ENCODE peak calls at places on chromosome 9, in six cellular contexts. One of them, this sample, is unnamed.

GRCh38 chr9:109730228-109730627 is 49.8 kb upstream of the PALM2AKAP2 start:
- DNase-seq in GM12865: no peak
- DNase-seq in activated effector memory CD4-positive, alpha-beta T cell treated with Interleukin-2 at 50 U/mL for 16 hours: no peak
- DNase-seq in endothelial cell: no peak
- DNase-seq in epithelial cell of esophagus: peak
- DNase-seq in OCI-LY7: no peak
- DNase-seq in this sample: no peak

GRCh38 chr9:135618866-135619598 is 20.3 kb downstream of the GLT6D1 start:
- DNase-seq in GM12865: no peak
- DNase-seq in activated effector memory CD4-positive, alpha-beta T cell treated with Interleukin-2 at 50 U/mL for 16 hours: no peak
- DNase-seq in endothelial cell: no peak
- DNase-seq in epithelial cell of esophagus: no peak
- DNase-seq in OCI-LY7: no peak
- DNase-seq in this sample: no peak

GRCh38 chr9:113579270-113580040 is 115.9 kb downstream of the RGS3 start:
- DNase-seq in OCI-LY7: peak
- DNase-seq in GM12865: peak
- DNase-seq in epithelial cell of esophagus: no peak
- DNase-seq in endothelial cell: no peak
- DNase-seq in activated effector memory CD4-positive, alpha-beta T cell treated with Interleukin-2 at 50 U/mL for 16 hours: no peak
- DNase-seq in this sample: no peak

GRCh38 chr9:70852711-70853240 is 268.6 kb downstream of the TRPM3 start:
- DNase-seq in OCI-LY7: no peak
- DNase-seq in epithelial cell of esophagus: no peak
- DNase-seq in activated effector memory CD4-positive, alpha-beta T cell treated with Interleukin-2 at 50 U/mL for 16 hours: no peak
- DNase-seq in GM12865: no peak
- DNase-seq in endothelial cell: no peak
- DNase-seq in this sample: no peak

GRCh38 chr9:107046692-107047091 is 183.7 kb downstream of the ZNF462 start:
- DNase-seq in OCI-LY7: peak
- DNase-seq in activated effector memory CD4-positive, alpha-beta T cell treated with Interleukin-2 at 50 U/mL for 16 hours: no peak
- DNase-seq in epithelial cell of esophagus: no peak
- DNase-seq in endothelial cell: no peak
- DNase-seq in GM12865: peak
- DNase-seq in this sample: no peak

GRCh38 chr9:108854641-108855528 is 901 bp downstream of the ACTL7B start:
- DNase-seq in epithelial cell of esophagus: no peak
- DNase-seq in GM12865: no peak
- DNase-seq in activated effector memory CD4-positive, alpha-beta T cell treated with Interleukin-2 at 50 U/mL for 16 hours: no peak
- DNase-seq in OCI-LY7: no peak
- DNase-seq in endothelial cell: no peak
- DNase-seq in this sample: no peak

GRCh38 chr9:33162721-33163311 is 4.3 kb downstream of the B4GALT1 start:
- DNase-seq in activated effector memory CD4-positive, alpha-beta T cell treated with Interleukin-2 at 50 U/mL for 16 hours: no peak
- DNase-seq in GM12865: no peak
- DNase-seq in epithelial cell of esophagus: peak
- DNase-seq in OCI-LY7: no peak
- DNase-seq in endothelial cell: no peak
- DNase-seq in this sample: no peak

GRCh38 chr9:23663125-23663524 is 162.9 kb downstream of the ELAVL2 start:
- DNase-seq in epithelial cell of esophagus: no peak
- DNase-seq in GM12865: no peak
- DNase-seq in OCI-LY7: no peak
- DNase-seq in endothelial cell: no peak
- DNase-seq in activated effector memory CD4-positive, alpha-beta T cell treated with Interleukin-2 at 50 U/mL for 16 hours: no peak
- DNase-seq in this sample: no peak

GRCh38 chr9:93184439-93185221 is 691 bp downstream of the WNK2 start:
- DNase-seq in epithelial cell of esophagus: no peak
- DNase-seq in activated effector memory CD4-positive, alpha-beta T cell treated with Interleukin-2 at 50 U/mL for 16 hours: no peak
- DNase-seq in OCI-LY7: no peak
- DNase-seq in GM12865: no peak
- DNase-seq in endothelial cell: peak
- DNase-seq in this sample: peak

GRCh38 chr9:91207889-91208651 is 153.6 kb downstream of the AUH start:
- DNase-seq in epithelial cell of esophagus: peak
- DNase-seq in endothelial cell: no peak
- DNase-seq in activated effector memory CD4-positive, alpha-beta T cell treated with Interleukin-2 at 50 U/mL for 16 hours: no peak
- DNase-seq in GM12865: peak
- DNase-seq in OCI-LY7: peak
- DNase-seq in this sample: no peak

GRCh38 chr9:95874303-95874988 is 1.0 kb upstream of the ERCC6L2 start:
- DNase-seq in OCI-LY7: no peak
- DNase-seq in GM12865: peak
- DNase-seq in endothelial cell: no peak
- DNase-seq in activated effector memory CD4-positive, alpha-beta T cell treated with Interleukin-2 at 50 U/mL for 16 hours: no peak
- DNase-seq in epithelial cell of esophagus: peak
- DNase-seq in this sample: peak

GRCh38 chr9:126228779-126229444 is 97.7 kb upstream of the MVB12B start:
- DNase-seq in OCI-LY7: peak
- DNase-seq in GM12865: peak
- DNase-seq in activated effector memory CD4-positive, alpha-beta T cell treated with Interleukin-2 at 50 U/mL for 16 hours: peak
- DNase-seq in epithelial cell of esophagus: peak
- DNase-seq in endothelial cell: peak
- DNase-seq in this sample: peak

GRCh38 chr9:69036319-69036718 is 767 bp downstream of the FXN start:
- DNase-seq in endothelial cell: no peak
- DNase-seq in OCI-LY7: peak
- DNase-seq in GM12865: peak
- DNase-seq in activated effector memory CD4-positive, alpha-beta T cell treated with Interleukin-2 at 50 U/mL for 16 hours: no peak
- DNase-seq in epithelial cell of esophagus: peak
- DNase-seq in this sample: no peak

GRCh38 chr9:19162956-19163355 is 35.7 kb upstream of the PLIN2 start:
- DNase-seq in OCI-LY7: no peak
- DNase-seq in epithelial cell of esophagus: peak
- DNase-seq in GM12865: no peak
- DNase-seq in endothelial cell: no peak
- DNase-seq in activated effector memory CD4-positive, alpha-beta T cell treated with Interleukin-2 at 50 U/mL for 16 hours: no peak
- DNase-seq in this sample: no peak

GRCh38 chr9:121373401-121373769 is 3.3 kb upstream of the STOM start:
- DNase-seq in GM12865: no peak
- DNase-seq in epithelial cell of esophagus: peak
- DNase-seq in activated effector memory CD4-positive, alpha-beta T cell treated with Interleukin-2 at 50 U/mL for 16 hours: no peak
- DNase-seq in OCI-LY7: no peak
- DNase-seq in endothelial cell: no peak
- DNase-seq in this sample: no peak

GRCh38 chr9:121824651-121825480 is 173.4 kb downstream of the DAB2IP start:
- DNase-seq in OCI-LY7: peak
- DNase-seq in endothelial cell: no peak
- DNase-seq in activated effector memory CD4-positive, alpha-beta T cell treated with Interleukin-2 at 50 U/mL for 16 hours: no peak
- DNase-seq in GM12865: no peak
- DNase-seq in epithelial cell of esophagus: no peak
- DNase-seq in this sample: no peak

GRCh38 chr9:7169717-7170348 is 412.1 kb downstream of the KDM4C start:
- DNase-seq in GM12865: no peak
- DNase-seq in activated effector memory CD4-positive, alpha-beta T cell treated with Interleukin-2 at 50 U/mL for 16 hours: no peak
- DNase-seq in epithelial cell of esophagus: no peak
- DNase-seq in endothelial cell: no peak
- DNase-seq in OCI-LY7: no peak
- DNase-seq in this sample: no peak

This sample was measured in D341Med.